ENCODE peak calls at places on chromosomes 1 and 21, in five cellular contexts. Z is DND-41, B is mesendoderm, J is astrocyte of the spinal cord, X is astrocyte of the cerebellum. N is an unnamed sample.

GRCh38 chr1:219801433-219801832 is 126.9 kb downstream of the SLC30A10 start:
- DNase-seq in Z (no peak), B (no peak), J (no peak), X (no peak), N (no peak)

GRCh38 chr1:199184180-199184579 is 545.3 kb downstream of the PTPRC start:
- DNase-seq in Z (no peak), B (no peak), J (no peak), X (no peak), N (no peak)

GRCh38 chr21:43733529-43734071 is 14.7 kb downstream of the PDXK start:
- DNase-seq in Z (no peak), B (no peak), J (peak; percentile 59), X (no peak), N (no peak)

GRCh38 chr1:67227196-67227595 is 60.9 kb downstream of the IL23R start:
- DNase-seq in Z (no peak), B (no peak), J (peak; percentile 3), X (no peak), N (no peak)

GRCh38 chr21:46048926-46049889 is 48.7 kb upstream of the COL6A2 start:
- DNase-seq in Z (no peak), B (peak; percentile 63), J (peak; percentile 98), X (peak; percentile 99), N (no peak)

GRCh38 chr1:206000641-206001339 is 2.4 kb downstream of the RAB7B start:
- DNase-seq in Z (no peak), B (no peak), J (no peak), X (no peak), N (no peak)

GRCh38 chr1:23194119-23194984 is 22.9 kb downstream of the HTR1D start:
- DNase-seq in Z (no peak), B (peak; percentile 56), J (peak; percentile 97), X (peak; percentile 85), N (no peak)

GRCh38 chr1:192977089-192977706 is 82.0 kb downstream of the UCHL5 start:
- DNase-seq in Z (no peak), B (no peak), J (no peak), X (no peak), N (no peak)

GRCh38 chr1:115679141-115679611 is 37.4 kb downstream of the VANGL1 start:
- DNase-seq in Z (no peak), B (peak; percentile 66), J (peak; percentile 80), X (peak; percentile 53), N (no peak)

GRCh38 chr1:232278925-232279324 is 351.0 kb downstream of the SIPA1L2 start:
- DNase-seq in Z (no peak), B (peak; percentile 63), J (no peak), X (no peak), N (no peak)

GRCh38 chr1:213985181-213986019 is 2.4 kb upstream of the PROX1 start:
- DNase-seq in Z (no peak), B (peak; percentile 68), J (no peak), X (no peak), N (no peak)

DNA sequence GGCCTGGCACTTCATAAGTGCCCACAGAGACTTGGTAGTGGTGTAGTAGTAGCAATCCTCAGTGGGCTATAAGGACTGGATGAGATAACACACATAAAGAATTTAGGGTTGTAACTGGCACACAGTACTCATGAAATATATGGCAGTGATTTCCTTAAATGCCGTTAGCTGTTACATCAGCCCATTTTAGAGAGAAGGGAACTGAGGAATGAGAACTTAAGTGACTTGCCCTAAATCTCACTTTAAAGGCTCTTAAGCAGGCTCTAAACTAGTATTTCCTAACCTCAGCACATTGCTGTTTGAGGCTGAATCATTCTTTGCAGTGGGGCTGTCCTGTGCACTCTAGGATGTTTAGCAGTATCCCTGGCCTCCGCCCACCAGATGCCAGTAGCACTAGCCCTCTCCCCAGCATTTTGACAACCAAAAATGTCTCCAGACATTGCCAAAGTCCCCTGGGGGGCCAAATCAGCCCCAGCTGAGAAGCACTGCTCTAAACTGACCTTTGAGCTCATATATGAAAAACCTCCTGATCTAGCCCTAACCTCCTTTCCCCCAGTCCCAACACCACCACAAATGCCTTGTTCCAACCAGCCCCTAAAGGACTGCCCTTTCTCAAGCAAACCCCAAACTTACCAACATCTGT is 11.6 kb downstream of the CAMK2N1 start:
- DNase-seq in Z (no peak), B (no peak), J (no peak), X (no peak), N (no peak)
- H3K4me3 ChIP-seq in Z (no peak overlapping the region), B (no peak overlapping the region), J (no peak overlapping the region), X (no peak overlapping the region), N (no peak overlapping the region)

DNA sequence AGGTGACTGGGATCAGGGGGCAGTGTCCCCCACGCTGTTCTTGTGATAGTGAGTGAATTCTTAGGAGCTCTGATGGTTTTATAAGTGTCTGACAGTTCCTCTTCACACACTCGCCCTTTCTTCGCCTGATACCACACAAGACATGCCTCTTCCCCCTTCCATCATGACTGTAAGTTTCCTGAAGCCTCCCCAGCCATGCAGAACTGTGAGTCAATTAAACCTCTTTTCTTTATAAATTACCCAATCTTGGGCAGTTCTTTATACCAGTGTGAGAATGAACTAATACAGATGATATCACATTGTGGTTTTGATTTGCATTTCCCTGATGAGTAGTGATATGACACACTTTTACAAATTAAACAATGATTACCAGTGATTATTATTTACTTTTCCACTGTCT is 229.9 kb downstream of the AKT3 start:
- DNase-seq in Z (no peak), B (no peak), J (no peak), X (no peak), N (no peak)
- H3K4me3 ChIP-seq in Z (no peak overlapping the region), B (no peak overlapping the region), J (no peak overlapping the region), X (no peak overlapping the region), N (no peak overlapping the region)

GRCh38 chr1:1910033-1910465 is 5.0 kb upstream of the CALML6 start:
- DNase-seq in Z (no peak), B (no peak), J (no peak), X (no peak), N (no peak)
- H3K4me3 ChIP-seq in Z (peak overlapping the region; percentile 57), B (no peak overlapping the region), J (peak overlapping the region; percentile 47), X (peak overlapping the region; percentile 59), N (no peak overlapping the region)

GRCh38 chr1:15705184-15705566 is 21.1 kb downstream of the PLEKHM2 start:
- DNase-seq in Z (no peak), B (no peak), J (no peak), X (no peak), N (no peak)

GRCh38 chr1:15704526-15705183 is 20.5 kb downstream of the PLEKHM2 start:
- DNase-seq in Z (no peak), B (no peak), J (no peak), X (no peak), N (no peak)

GRCh38 chr1:15701784-15702183 is 17.7 kb downstream of the PLEKHM2 start:
- DNase-seq in Z (no peak), B (no peak), J (no peak), X (no peak), N (no peak)

GRCh38 chr1:15703562-15703961 is 19.4 kb downstream of the PLEKHM2 start:
- DNase-seq in Z (no peak), B (no peak), J (peak; percentile 87), X (peak; percentile 62), N (no peak)

GRCh38 chr1:15702722-15703550 is 18.8 kb downstream of the PLEKHM2 start:
- DNase-seq in Z (no peak), B (peak; percentile 49), J (no peak), X (no peak), N (no peak)
- H3K4me3 ChIP-seq in Z (no peak overlapping the region), B (no peak overlapping the region), J (no peak overlapping the region), X (no peak overlapping the region), N (no peak overlapping the region)

DNA sequence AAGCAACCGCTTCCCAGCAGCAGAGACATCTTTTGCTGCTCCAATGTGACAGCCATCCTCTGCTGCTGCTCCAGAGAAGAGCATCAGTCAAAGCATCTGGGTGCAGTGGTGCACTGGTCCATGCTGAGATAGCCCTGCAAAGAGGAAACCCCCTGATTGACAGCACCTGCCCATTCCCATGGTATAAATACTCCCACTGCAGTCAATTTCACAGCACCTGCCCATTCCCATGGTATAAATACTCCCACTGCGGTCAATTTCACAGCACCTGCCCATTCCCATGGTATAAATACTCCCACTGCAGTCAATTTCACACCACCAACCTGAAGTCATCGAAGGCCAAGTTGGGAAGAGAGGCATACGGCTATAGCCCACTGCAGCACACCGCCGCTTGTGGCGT is 25.5 kb downstream of the FBXO2 start:
- DNase-seq in Z (no peak), B (no peak), J (no peak), X (no peak), N (no peak)
- H3K4me3 ChIP-seq in Z (no peak overlapping the region), B (no peak overlapping the region), J (no peak overlapping the region), X (no peak overlapping the region), N (no peak overlapping the region)

N was measured in MM.1S.